ENCODE peak calls at places on chromosomes 4 and X, in nine cellular contexts. One of them, this sample, is unnamed.
A peak's percentile ranks its signal among the peaks of the same experiment; 100 is the strongest.

GRCh38 chr4:41575207-41575606 is 37.2 kb downstream of the LIMCH1 start:
- DNase-seq in cardiac fibroblast: no peak
- DNase-seq in upper lobe of right lung: no peak
- DNase-seq in CD8-positive, alpha-beta T cell: no peak
- DNase-seq in HFF-Myc: no peak
- DNase-seq in uterus: no peak
- DNase-seq in brain microvascular endothelial cell: no peak
- DNase-seq in GM23248: peak; percentile 24
- DNase-seq in transverse colon: no peak
- DNase-seq in this sample: no peak

GRCh38 chrX:118022803-118023202 is 93.8 kb downstream of the KLHL13 start:
- DNase-seq in cardiac fibroblast: no peak
- DNase-seq in upper lobe of right lung: no peak
- DNase-seq in CD8-positive, alpha-beta T cell: no peak
- DNase-seq in HFF-Myc: no peak
- DNase-seq in uterus: no peak
- DNase-seq in brain microvascular endothelial cell: no peak
- DNase-seq in GM23248: no peak
- DNase-seq in transverse colon: no peak
- DNase-seq in this sample: no peak

GRCh38 chrX:78106651-78106986 is 2.6 kb downstream of the PGK1 start:
- DNase-seq in cardiac fibroblast: no peak
- DNase-seq in upper lobe of right lung: no peak
- DNase-seq in CD8-positive, alpha-beta T cell: no peak
- DNase-seq in HFF-Myc: no peak
- DNase-seq in uterus: no peak
- DNase-seq in brain microvascular endothelial cell: no peak
- DNase-seq in GM23248: no peak
- DNase-seq in transverse colon: no peak
- DNase-seq in this sample: no peak

GRCh38 chr4:77510367-77510766 is 95.3 kb upstream of the CXCL13 start:
- DNase-seq in cardiac fibroblast: no peak
- DNase-seq in upper lobe of right lung: no peak
- DNase-seq in CD8-positive, alpha-beta T cell: no peak
- DNase-seq in HFF-Myc: no peak
- DNase-seq in uterus: no peak
- DNase-seq in brain microvascular endothelial cell: no peak
- DNase-seq in GM23248: no peak
- DNase-seq in transverse colon: no peak
- DNase-seq in this sample: no peak

GRCh38 chrX:150364347-150365050 is 1.4 kb downstream of the MAMLD1 start:
- DNase-seq in cardiac fibroblast: no peak
- DNase-seq in upper lobe of right lung: peak; percentile 59
- DNase-seq in CD8-positive, alpha-beta T cell: peak; percentile 14
- DNase-seq in HFF-Myc: no peak
- DNase-seq in uterus: no peak
- DNase-seq in brain microvascular endothelial cell: no peak
- DNase-seq in GM23248: peak; percentile 54
- DNase-seq in transverse colon: peak; percentile 21
- DNase-seq in this sample: peak; percentile 19

GRCh38 chrX:46561931-46562721 is 11.4 kb upstream of the CHST7 start:
- DNase-seq in cardiac fibroblast: no peak
- DNase-seq in upper lobe of right lung: no peak
- DNase-seq in CD8-positive, alpha-beta T cell: no peak
- DNase-seq in HFF-Myc: no peak
- DNase-seq in uterus: no peak
- DNase-seq in brain microvascular endothelial cell: no peak
- DNase-seq in GM23248: no peak
- DNase-seq in transverse colon: peak; percentile 24
- DNase-seq in this sample: no peak

GRCh38 chr4:55910140-55910539 is 38.6 kb upstream of the CEP135 start:
- DNase-seq in cardiac fibroblast: peak; percentile 31
- DNase-seq in upper lobe of right lung: no peak
- DNase-seq in CD8-positive, alpha-beta T cell: no peak
- DNase-seq in HFF-Myc: no peak
- DNase-seq in uterus: no peak
- DNase-seq in brain microvascular endothelial cell: peak; percentile 70
- DNase-seq in GM23248: peak; percentile 63
- DNase-seq in transverse colon: no peak
- DNase-seq in this sample: no peak

GRCh38 chr4:26410385-26411293 is 79.6 kb downstream of the CCKAR start:
- DNase-seq in cardiac fibroblast: peak; percentile 73
- DNase-seq in upper lobe of right lung: no peak
- DNase-seq in CD8-positive, alpha-beta T cell: peak; percentile 13
- DNase-seq in HFF-Myc: peak; percentile 47
- DNase-seq in uterus: no peak
- DNase-seq in brain microvascular endothelial cell: peak; percentile 70
- DNase-seq in GM23248: peak; percentile 64
- DNase-seq in transverse colon: no peak
- DNase-seq in this sample: no peak

GRCh38 chr4:58191086-58191485 is 1080.9 kb upstream of the IGFBP7 start:
- DNase-seq in cardiac fibroblast: no peak
- DNase-seq in upper lobe of right lung: no peak
- DNase-seq in CD8-positive, alpha-beta T cell: no peak
- DNase-seq in HFF-Myc: no peak
- DNase-seq in uterus: no peak
- DNase-seq in brain microvascular endothelial cell: no peak
- DNase-seq in GM23248: no peak
- DNase-seq in transverse colon: no peak
- DNase-seq in this sample: no peak

GRCh38 chrX:77014655-77015377 is 432.4 kb upstream of the FGF16 start:
- DNase-seq in cardiac fibroblast: no peak
- DNase-seq in upper lobe of right lung: no peak
- DNase-seq in CD8-positive, alpha-beta T cell: no peak
- DNase-seq in HFF-Myc: no peak
- DNase-seq in uterus: no peak
- DNase-seq in brain microvascular endothelial cell: no peak
- DNase-seq in GM23248: no peak
- DNase-seq in transverse colon: no peak
- DNase-seq in this sample: peak; percentile 60

GRCh38 chrX:28099166-28099565 is 117.9 kb upstream of the DCAF8L1 start:
- DNase-seq in cardiac fibroblast: peak; percentile 57
- DNase-seq in upper lobe of right lung: no peak
- DNase-seq in CD8-positive, alpha-beta T cell: no peak
- DNase-seq in HFF-Myc: no peak
- DNase-seq in uterus: no peak
- DNase-seq in brain microvascular endothelial cell: no peak
- DNase-seq in GM23248: no peak
- DNase-seq in transverse colon: no peak
- DNase-seq in this sample: no peak

GRCh38 chrX:21683910-21684309 is 25.8 kb upstream of the KLHL34 start:
- DNase-seq in cardiac fibroblast: no peak
- DNase-seq in upper lobe of right lung: no peak
- DNase-seq in CD8-positive, alpha-beta T cell: no peak
- DNase-seq in HFF-Myc: no peak
- DNase-seq in uterus: no peak
- DNase-seq in brain microvascular endothelial cell: no peak
- DNase-seq in GM23248: peak; percentile 69
- DNase-seq in transverse colon: no peak
- DNase-seq in this sample: no peak

GRCh38 chr4:112156546-112156945 is 11.3 kb downstream of the FAM241A start:
- DNase-seq in cardiac fibroblast: no peak
- DNase-seq in upper lobe of right lung: no peak
- DNase-seq in CD8-positive, alpha-beta T cell: no peak
- DNase-seq in HFF-Myc: no peak
- DNase-seq in uterus: no peak
- DNase-seq in brain microvascular endothelial cell: no peak
- DNase-seq in GM23248: no peak
- DNase-seq in transverse colon: no peak
- DNase-seq in this sample: no peak

GRCh38 chr4:124018383-124019317 is 622.1 kb downstream of the SPRY1 start:
- DNase-seq in cardiac fibroblast: peak; percentile 98
- DNase-seq in upper lobe of right lung: no peak
- DNase-seq in CD8-positive, alpha-beta T cell: no peak
- DNase-seq in HFF-Myc: peak; percentile 78
- DNase-seq in uterus: peak; percentile 68
- DNase-seq in brain microvascular endothelial cell: peak; percentile 18
- DNase-seq in GM23248: peak; percentile 59
- DNase-seq in transverse colon: peak; percentile 19
- DNase-seq in this sample: peak; percentile 10

GRCh38 chr4:112128452-112128851 is 16.8 kb upstream of the FAM241A start:
- DNase-seq in cardiac fibroblast: no peak
- DNase-seq in upper lobe of right lung: no peak
- DNase-seq in CD8-positive, alpha-beta T cell: no peak
- DNase-seq in HFF-Myc: no peak
- DNase-seq in uterus: no peak
- DNase-seq in brain microvascular endothelial cell: no peak
- DNase-seq in GM23248: no peak
- DNase-seq in transverse colon: no peak
- DNase-seq in this sample: no peak

GRCh38 chrX:54496517-54496852 is 451 bp upstream of the FGD1 start:
- DNase-seq in cardiac fibroblast: no peak
- DNase-seq in upper lobe of right lung: no peak
- DNase-seq in CD8-positive, alpha-beta T cell: no peak
- DNase-seq in HFF-Myc: no peak
- DNase-seq in uterus: no peak
- DNase-seq in brain microvascular endothelial cell: no peak
- DNase-seq in GM23248: no peak
- DNase-seq in transverse colon: no peak
- DNase-seq in this sample: no peak

GRCh38 chrX:54494970-54495813 is 842 bp downstream of the FGD1 start:
- DNase-seq in cardiac fibroblast: peak; percentile 20
- DNase-seq in upper lobe of right lung: peak; percentile 63
- DNase-seq in CD8-positive, alpha-beta T cell: no peak
- DNase-seq in HFF-Myc: no peak
- DNase-seq in uterus: no peak
- DNase-seq in brain microvascular endothelial cell: no peak
- DNase-seq in GM23248: peak; percentile 61
- DNase-seq in transverse colon: no peak
- DNase-seq in this sample: no peak

GRCh38 chrX:54496936-54497335 is 902 bp upstream of the FGD1 start:
- DNase-seq in cardiac fibroblast: no peak
- DNase-seq in upper lobe of right lung: no peak
- DNase-seq in CD8-positive, alpha-beta T cell: no peak
- DNase-seq in HFF-Myc: no peak
- DNase-seq in uterus: no peak
- DNase-seq in brain microvascular endothelial cell: no peak
- DNase-seq in GM23248: no peak
- DNase-seq in transverse colon: no peak
- DNase-seq in this sample: no peak

GRCh38 chrX:54494166-54494969 is 1.7 kb downstream of the FGD1 start:
- DNase-seq in cardiac fibroblast: peak; percentile 21
- DNase-seq in upper lobe of right lung: no peak
- DNase-seq in CD8-positive, alpha-beta T cell: no peak
- DNase-seq in HFF-Myc: no peak
- DNase-seq in uterus: no peak
- DNase-seq in brain microvascular endothelial cell: no peak
- DNase-seq in GM23248: peak; percentile 41
- DNase-seq in transverse colon: no peak
- DNase-seq in this sample: no peak

GRCh38 chrX:54495814-54496516 is at the start of gene FGD1:
- DNase-seq in cardiac fibroblast: peak; percentile 69
- DNase-seq in upper lobe of right lung: peak; percentile 79
- DNase-seq in CD8-positive, alpha-beta T cell: peak; percentile 17
- DNase-seq in HFF-Myc: no peak
- DNase-seq in uterus: peak; percentile 79
- DNase-seq in brain microvascular endothelial cell: peak; percentile 7
- DNase-seq in GM23248: peak; percentile 77
- DNase-seq in transverse colon: peak; percentile 78
- DNase-seq in this sample: peak; percentile 21
- H3K4me3 ChIP-seq in cardiac fibroblast: peak within 1 kb of the TSS; percentile 63
- H3K4me3 ChIP-seq in upper lobe of right lung: peak within 1 kb of the TSS; percentile 56
- H3K4me3 ChIP-seq in CD8-positive, alpha-beta T cell: peak within 1 kb of the TSS; percentile 33
- H3K4me3 ChIP-seq in HFF-Myc: peak within 1 kb of the TSS; percentile 66
- H3K4me3 ChIP-seq in uterus: peak within 1 kb of the TSS; percentile 53
- H3K4me3 ChIP-seq in brain microvascular endothelial cell: peak within 1 kb of the TSS; percentile 66
- H3K4me3 ChIP-seq in GM23248: peak within 1 kb of the TSS; percentile 83
- H3K4me3 ChIP-seq in transverse colon: peak within 1 kb of the TSS; percentile 58
- H3K4me3 ChIP-seq in this sample: peak within 1 kb of the TSS; percentile 58

DNA sequence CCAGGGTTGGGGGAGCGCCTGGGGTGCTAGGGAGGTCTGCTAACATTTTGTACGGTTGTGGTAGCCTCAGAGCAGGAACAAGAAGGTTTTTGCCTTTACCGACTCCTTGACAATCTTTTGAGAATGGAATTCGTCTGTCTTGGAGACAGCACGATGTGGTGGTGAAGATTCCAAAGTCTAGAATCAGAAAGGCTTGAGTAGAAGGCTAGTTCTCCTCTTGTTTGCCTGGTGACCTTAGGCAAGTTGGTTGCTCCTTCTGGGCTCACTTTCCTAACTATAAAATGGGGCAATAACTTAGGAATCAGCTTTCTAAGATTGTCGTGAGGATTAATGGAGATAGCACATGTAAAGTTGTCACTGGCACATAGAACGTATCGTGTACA is 741 bp downstream of the FAM47E start:
- DNase-seq in cardiac fibroblast: no peak
- DNase-seq in upper lobe of right lung: no peak
- DNase-seq in CD8-positive, alpha-beta T cell: no peak
- DNase-seq in HFF-Myc: no peak
- DNase-seq in uterus: no peak
- DNase-seq in brain microvascular endothelial cell: no peak
- DNase-seq in GM23248: peak; percentile 9
- DNase-seq in transverse colon: no peak
- DNase-seq in this sample: no peak
- H3K4me3 ChIP-seq in cardiac fibroblast: no peak overlapping the region
- H3K4me3 ChIP-seq in upper lobe of right lung: peak overlapping the region; percentile 61
- H3K4me3 ChIP-seq in CD8-positive, alpha-beta T cell: no peak overlapping the region
- H3K4me3 ChIP-seq in HFF-Myc: no peak overlapping the region
- H3K4me3 ChIP-seq in uterus: no peak overlapping the region
- H3K4me3 ChIP-seq in brain microvascular endothelial cell: no peak overlapping the region
- H3K4me3 ChIP-seq in GM23248: peak overlapping the region; percentile 71
- H3K4me3 ChIP-seq in transverse colon: peak overlapping the region; percentile 50
- H3K4me3 ChIP-seq in this sample: peak overlapping the region; percentile 60

GRCh38 chr4:186095406-186095805 is 9.1 kb upstream of the FAM149A start:
- DNase-seq in cardiac fibroblast: no peak
- DNase-seq in upper lobe of right lung: no peak
- DNase-seq in CD8-positive, alpha-beta T cell: no peak
- DNase-seq in HFF-Myc: no peak
- DNase-seq in uterus: no peak
- DNase-seq in brain microvascular endothelial cell: no peak
- DNase-seq in GM23248: no peak
- DNase-seq in transverse colon: no peak
- DNase-seq in this sample: no peak
- H3K4me3 ChIP-seq in cardiac fibroblast: no peak overlapping the region
- H3K4me3 ChIP-seq in upper lobe of right lung: no peak overlapping the region
- H3K4me3 ChIP-seq in CD8-positive, alpha-beta T cell: no peak overlapping the region
- H3K4me3 ChIP-seq in HFF-Myc: no peak overlapping the region
- H3K4me3 ChIP-seq in uterus: no peak overlapping the region
- H3K4me3 ChIP-seq in brain microvascular endothelial cell: no peak overlapping the region
- H3K4me3 ChIP-seq in GM23248: no peak overlapping the region
- H3K4me3 ChIP-seq in transverse colon: no peak overlapping the region
- H3K4me3 ChIP-seq in this sample: no peak overlapping the region

GRCh38 chr4:82282875-82283274 is 90.9 kb downstream of the HNRNPD start:
- DNase-seq in cardiac fibroblast: no peak
- DNase-seq in upper lobe of right lung: no peak
- DNase-seq in CD8-positive, alpha-beta T cell: no peak
- DNase-seq in HFF-Myc: no peak
- DNase-seq in uterus: no peak
- DNase-seq in brain microvascular endothelial cell: no peak
- DNase-seq in GM23248: no peak
- DNase-seq in transverse colon: no peak
- DNase-seq in this sample: no peak

GRCh38 chr4:82284858-82285805 is 88.7 kb downstream of the HNRNPD start:
- DNase-seq in cardiac fibroblast: peak; percentile 99
- DNase-seq in upper lobe of right lung: peak; percentile 100
- DNase-seq in CD8-positive, alpha-beta T cell: peak; percentile 99
- DNase-seq in HFF-Myc: peak; percentile 87
- DNase-seq in uterus: peak; percentile 99
- DNase-seq in brain microvascular endothelial cell: peak; percentile 100
- DNase-seq in GM23248: peak; percentile 99
- DNase-seq in transverse colon: peak; percentile 99
- DNase-seq in this sample: peak; percentile 99

GRCh38 chr4:82287720-82288119 is 86.1 kb downstream of the HNRNPD start:
- DNase-seq in cardiac fibroblast: no peak
- DNase-seq in upper lobe of right lung: no peak
- DNase-seq in CD8-positive, alpha-beta T cell: no peak
- DNase-seq in HFF-Myc: no peak
- DNase-seq in uterus: no peak
- DNase-seq in brain microvascular endothelial cell: no peak
- DNase-seq in GM23248: no peak
- DNase-seq in transverse colon: no peak
- DNase-seq in this sample: no peak

GRCh38 chr4:82284475-82284857 is 89.3 kb downstream of the HNRNPD start:
- DNase-seq in cardiac fibroblast: peak; percentile 8
- DNase-seq in upper lobe of right lung: no peak
- DNase-seq in CD8-positive, alpha-beta T cell: no peak
- DNase-seq in HFF-Myc: no peak
- DNase-seq in uterus: no peak
- DNase-seq in brain microvascular endothelial cell: peak; percentile 2
- DNase-seq in GM23248: no peak
- DNase-seq in transverse colon: no peak
- DNase-seq in this sample: no peak
- H3K4me3 ChIP-seq in cardiac fibroblast: peak overlapping the region; percentile 51
- H3K4me3 ChIP-seq in upper lobe of right lung: peak overlapping the region; percentile 55
- H3K4me3 ChIP-seq in CD8-positive, alpha-beta T cell: peak overlapping the region; percentile 63
- H3K4me3 ChIP-seq in HFF-Myc: peak overlapping the region; percentile 31
- H3K4me3 ChIP-seq in uterus: peak overlapping the region; percentile 36
- H3K4me3 ChIP-seq in brain microvascular endothelial cell: peak overlapping the region; percentile 53
- H3K4me3 ChIP-seq in GM23248: peak overlapping the region; percentile 66
- H3K4me3 ChIP-seq in transverse colon: peak overlapping the region; percentile 37
- H3K4me3 ChIP-seq in this sample: peak overlapping the region; percentile 62

This sample was measured in dorsolateral prefrontal cortex.